ENCODE peak calls at places on chromosomes 16 and 17, in nine cellular contexts. G, E, Y, P, N, U, R, F and J are unnamed samples.
A peak's percentile ranks its signal among the peaks of the same experiment; 100 is the strongest.

GRCh38 chr16:72836181-72836580 is 211.7 kb downstream of the ZFHX3 start:
- DNase-seq in U (no peak), N (no peak), E (no peak), R (no peak), P (peak; percentile 59), Y (no peak), G (no peak), F (no peak), J (no peak)

GRCh38 chr17:81035389-81036127 is 607 bp downstream of the BAIAP2 start:
- DNase-seq in N (no peak), F (no peak), P (no peak), Y (no peak), E (no peak), R (no peak), U (no peak), G (no peak), J (no peak)

GRCh38 chr17:72699566-72699965 is 392.9 kb downstream of the SLC39A11 start:
- DNase-seq in N (peak; percentile 35), E (no peak), U (no peak), P (no peak), G (no peak), F (no peak), Y (no peak), R (peak; percentile 79), J (no peak)

GRCh38 chr16:72890587-72890986 is 157.3 kb downstream of the ZFHX3 start:
- DNase-seq in F (no peak), N (no peak), U (no peak), E (no peak), G (no peak), Y (no peak), P (no peak), R (no peak), J (no peak)

GRCh38 chr17:40209404-40210093 is 9.6 kb upstream of the WIPF2 start:
- DNase-seq in F (no peak), N (no peak), R (no peak), P (no peak), G (no peak), E (no peak), Y (no peak), U (no peak), J (no peak)

GRCh38 chr16:65117701-65118448 is 4.0 kb downstream of the CDH11 start:
- DNase-seq in E (peak; percentile 51), G (no peak), Y (peak; percentile 80), U (peak; percentile 85), F (no peak), P (peak; percentile 57), N (peak; percentile 60), R (peak; percentile 87), J (peak; percentile 73)

GRCh38 chr16:74073471-74073870 is 223.1 kb upstream of the PSMD7 start:
- DNase-seq in F (no peak), P (no peak), E (no peak), Y (no peak), U (no peak), R (no peak), N (no peak), G (no peak), J (no peak)

GRCh38 chr17:82300707-82301270 is 16.6 kb downstream of the CD7 start:
- DNase-seq in E (peak; percentile 84), R (peak; percentile 65), P (peak; percentile 74), U (peak; percentile 87), N (peak; percentile 67), Y (peak; percentile 59), G (no peak), F (peak; percentile 39), J (peak; percentile 78)

GRCh38 chr16:35370617-35371016 is 1911.2 kb downstream of the TP53TG3F start:
- DNase-seq in F (no peak), Y (no peak), G (no peak), N (no peak), E (no peak), U (no peak), R (no peak), P (no peak), J (no peak)

GRCh38 chr17:72492494-72492893 is 371.7 kb downstream of the SOX9 start:
- DNase-seq in F (no peak), N (no peak), U (no peak), Y (no peak), P (no peak), E (no peak), R (no peak), G (no peak), J (no peak)

GRCh38 chr16:58118801-58119508 is 10.2 kb downstream of the CFAP20 start:
- DNase-seq in N (no peak), R (no peak), E (no peak), G (no peak), P (no peak), F (no peak), U (no peak), Y (no peak), J (no peak)

GRCh38 chr17:83067718-83068261 is 11.6 kb upstream of the METRNL start:
- DNase-seq in F (no peak), G (no peak), R (no peak), N (no peak), E (peak; percentile 44), Y (no peak), U (peak; percentile 44), P (peak; percentile 12), J (no peak)

GRCh38 chr16:83336630-83337029 is 471.1 kb upstream of the HSBP1 start:
- DNase-seq in F (no peak), Y (no peak), R (no peak), N (no peak), U (no peak), E (no peak), G (no peak), P (no peak), J (no peak)

GRCh38 chr17:45200701-45201100 is 21.0 kb upstream of the FMNL1 start:
- DNase-seq in N (peak; percentile 60), E (no peak), G (no peak), R (no peak), U (peak; percentile 69), Y (no peak), P (no peak), F (peak; percentile 52), J (no peak)

GRCh38 chr16:48609453-48610023 is 442 bp downstream of the N4BP1 start:
- DNase-seq in Y (no peak), F (peak; percentile 35), G (no peak), R (peak; percentile 56), E (peak; percentile 48), P (peak; percentile 75), U (peak; percentile 82), N (no peak), J (peak; percentile 69)

GRCh38 chr16:22890976-22891375 is 77.0 kb downstream of the HS3ST2 start:
- DNase-seq in R (no peak), U (no peak), E (no peak), N (no peak), P (no peak), Y (no peak), F (no peak), G (no peak), J (no peak)

DNA sequence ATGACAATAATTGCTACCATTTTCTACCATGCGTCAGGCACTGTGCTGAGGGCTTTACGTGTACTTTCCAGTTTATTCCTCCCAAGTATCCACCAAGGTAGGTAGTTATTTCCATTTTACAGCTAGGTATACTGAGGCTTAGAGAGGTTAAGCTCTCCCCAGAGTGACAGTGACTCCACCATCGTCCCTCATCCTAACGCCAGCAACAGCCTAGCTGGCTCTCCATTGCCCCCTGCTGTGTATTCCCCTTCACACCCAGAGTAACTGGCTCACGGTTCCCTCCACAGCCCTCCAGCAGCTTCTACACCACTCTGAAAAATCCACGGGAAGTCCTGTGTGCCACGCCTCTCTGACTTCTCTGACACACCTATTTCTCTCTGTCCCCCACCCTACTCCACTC is 7.1 kb upstream of the ASGR1 start:
- DNase-seq in P (no peak), E (peak; percentile 37), N (no peak), R (no peak), F (no peak), U (no peak), G (no peak), Y (no peak), J (no peak)
- TF ChIP-seq CTCF in P (no peak), E (no peak), N (no peak), R (no peak), F (no peak), U (no peak), G (no peak), Y (no peak), J (peak; percentile 15)

GRCh38 chr16:1357906-1358566 is 6.3 kb downstream of the GNPTG start:
- DNase-seq in N (no peak), Y (no peak), R (no peak), F (no peak), U (no peak), E (no peak), P (no peak), G (no peak), J (peak; percentile 96)
- TF ChIP-seq POLR2A in N (no peak), Y (no peak), R (no peak), F (no peak), U (no peak), E (no peak), P (no peak), G (no peak), J (peak; percentile 34)

GRCh38 chr16:57053206-57053605 is 39.2 kb upstream of the CPNE2 start:
- DNase-seq in R (no peak), P (no peak), F (no peak), N (no peak), Y (no peak), U (no peak), E (no peak), G (no peak), J (no peak)

GRCh38 chr16:57051696-57052228 is 40.6 kb upstream of the CPNE2 start:
- DNase-seq in G (no peak), Y (no peak), E (no peak), P (no peak), R (no peak), U (no peak), N (no peak), F (no peak), J (no peak)

GRCh38 chr16:57045694-57046381 is 46.5 kb upstream of the CPNE2 start:
- DNase-seq in U (peak; percentile 84), P (peak; percentile 63), G (peak; percentile 24), E (peak; percentile 56), Y (peak; percentile 64), N (peak; percentile 27), F (peak; percentile 32), R (peak; percentile 85), J (peak; percentile 32)

GRCh38 chr16:57048095-57048494 is 44.3 kb upstream of the CPNE2 start:
- DNase-seq in E (no peak), F (no peak), N (no peak), U (no peak), Y (no peak), G (no peak), R (no peak), P (no peak), J (no peak)

DNA sequence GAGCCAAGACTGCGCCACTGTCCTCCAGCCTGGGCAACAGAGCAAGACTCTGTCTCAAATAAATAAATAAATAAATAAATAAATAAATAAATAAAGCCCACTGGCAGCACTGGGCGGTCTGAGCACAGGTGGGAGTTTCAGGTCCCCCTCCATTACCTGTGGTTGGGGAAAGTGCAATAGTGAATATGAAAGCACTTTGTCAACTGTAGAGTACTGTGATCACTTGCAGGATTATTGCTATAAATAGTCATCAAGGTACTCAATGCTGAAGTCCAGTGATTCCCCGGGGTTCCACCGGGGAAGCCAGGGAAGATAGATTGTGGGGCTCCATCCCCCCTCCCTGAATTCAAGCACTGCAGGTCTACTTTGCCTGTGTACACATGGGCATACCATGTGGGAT is 42.7 kb upstream of the CPNE2 start:
- DNase-seq in N (no peak), G (no peak), R (no peak), Y (no peak), U (no peak), E (no peak), P (no peak), F (no peak), J (no peak)
- H3K4me1 ChIP-seq in N (no peaks in the 10 kb centered on the region), G (no peaks in the 10 kb centered on the region), R (peaks cover 5% of the 10 kb centered on the region), Y (no peaks in the 10 kb centered on the region), U (no peaks in the 10 kb centered on the region), E (no peaks in the 10 kb centered on the region), P (peaks cover 6% of the 10 kb centered on the region), F (no peaks in the 10 kb centered on the region), J (no peaks in the 10 kb centered on the region)

GRCh38 chr17:49994085-49995054 is 654 bp downstream of the DLX3 start:
- DNase-seq in E (no peak), R (no peak), G (no peak), F (no peak), N (no peak), U (no peak), Y (no peak), P (no peak), J (no peak)
- TF ChIP-seq CTCF in E (no peak), R (no peak), G (no peak), F (no peak), N (no peak), U (no peak), Y (no peak), P (no peak), J (no peak)